ENCODE peak calls at places on chromosome 17, in five cellular contexts. P, N, Q, B and D are unnamed samples. For H3K4me1, the result is how much of the 10 kb centered on the place peaks cover.

GRCh38 chr17:75707096-75707720 is 14.1 kb upstream of the ITGB4 start:
- DNase-seq in P (no peak), N (no peak), Q (no peak), B (peak), D (no peak)

GRCh38 chr17:58311429-58311894 is 17.1 kb downstream of the TSPOAP1 start:
- DNase-seq in P (no peak), N (no peak), Q (no peak), B (no peak), D (no peak)

GRCh38 chr17:73335591-73336503 is 24.0 kb upstream of the CDC42EP4 start:
- DNase-seq in P (no peak), N (no peak), Q (peak), B (no peak), D (no peak)

GRCh38 chr17:15451681-15452080 is 15.7 kb downstream of the CDRT4 start:
- DNase-seq in P (no peak), N (no peak), Q (no peak), B (no peak), D (no peak)

GRCh38 chr17:39605492-39606433 is 2.0 kb downstream of the NEUROD2 start:
- DNase-seq in P (no peak), N (no peak), Q (no peak), B (no peak), D (no peak)

GRCh38 chr17:14201595-14201994 is 35.1 kb downstream of the CDRT15 start:
- DNase-seq in P (no peak), N (no peak), Q (peak), B (no peak), D (no peak)

GRCh38 chr17:76088041-76088867 is 9.3 kb downstream of the ZACN start:
- DNase-seq in P (no peak), N (no peak), Q (no peak), B (no peak), D (peak)

GRCh38 chr17:4504188-4504587 is 5.5 kb downstream of the SPNS2 start:
- DNase-seq in P (no peak), N (no peak), Q (no peak), B (no peak), D (no peak)

GRCh38 chr17:40442392-40443195 is 656 bp upstream of the IGFBP4 start:
- DNase-seq in P (peak), N (no peak), Q (peak), B (peak), D (no peak)

GRCh38 chr17:30954046-30954805 is 16.6 kb upstream of the RNF135 start:
- DNase-seq in P (peak), N (no peak), Q (no peak), B (peak), D (peak)

GRCh38 chr17:1947743-1948516 is 77.2 kb downstream of the RTN4RL1 start:
- DNase-seq in P (no peak), N (no peak), Q (no peak), B (no peak), D (no peak)

GRCh38 chr17:45345554-45346254 is 28.9 kb upstream of the MAP3K14 start:
- DNase-seq in P (peak), N (no peak), Q (peak), B (peak), D (peak)

GRCh38 chr17:44911133-44912001 is 3.9 kb downstream of the GFAP start:
- DNase-seq in P (peak), N (peak), Q (peak), B (peak), D (peak)

GRCh38 chr17:72826602-72827001 is 265.9 kb downstream of the SLC39A11 start:
- DNase-seq in P (peak), N (no peak), Q (no peak), B (no peak), D (no peak)

GRCh38 chr17:71446635-71447034 is 674.2 kb upstream of the SOX9 start:
- DNase-seq in P (peak), N (no peak), Q (no peak), B (no peak), D (no peak)

GRCh38 chr17:50234581-50234980 is 33.1 kb upstream of the COL1A1 start:
- DNase-seq in P (no peak), N (no peak), Q (no peak), B (no peak), D (no peak)

GRCh38 chr17:50033316-50033715 is 22.6 kb upstream of the ITGA3 start:
- DNase-seq in P (peak), N (no peak), Q (no peak), B (no peak), D (no peak)

GRCh38 chr17:61947367-61948078 is 19.7 kb upstream of the INTS2 start:
- DNase-seq in P (no peak), N (no peak), Q (no peak), B (no peak), D (no peak)

GRCh38 chr17:39062846-39063680 is 88.4 kb downstream of the PLXDC1 start:
- DNase-seq in P (peak), N (no peak), Q (no peak), B (no peak), D (no peak)

GRCh38 chr17:58239987-58240386 is 1.6 kb downstream of the LPO start:
- DNase-seq in P (no peak), N (no peak), Q (no peak), B (no peak), D (no peak)

GRCh38 chr17:56158344-56158743 is 5.1 kb downstream of the ANKFN1 start:
- DNase-seq in P (no peak), N (no peak), Q (no peak), B (no peak), D (no peak)

GRCh38 chr17:29136998-29137730 is 43.0 kb downstream of the MYO18A start:
- DNase-seq in P (peak), N (no peak), Q (no peak), B (no peak), D (no peak)

GRCh38 chr17:10120113-10120485 is 78.3 kb downstream of the GAS7 start:
- DNase-seq in P (no peak), N (no peak), Q (no peak), B (no peak), D (no peak)

GRCh38 chr17:43713494-43714162 is 45.0 kb downstream of the SOST start:
- DNase-seq in P (no peak), N (peak), Q (no peak), B (peak), D (peak)

GRCh38 chr17:38906429-38907172 is 18.8 kb upstream of the LASP1NB start:
- DNase-seq in P (no peak), N (no peak), Q (no peak), B (no peak), D (no peak)

GRCh38 chr17:5785343-5785742 is 201.0 kb upstream of the NLRP1 start:
- DNase-seq in P (peak), N (no peak), Q (no peak), B (no peak), D (no peak)

GRCh38 chr17:61450641-61451537 is 1.3 kb upstream of the TBX4 start:
- DNase-seq in P (no peak), N (no peak), Q (no peak), B (no peak), D (no peak)

GRCh38 chr17:10278218-10278617 is 79.8 kb upstream of the GAS7 start:
- DNase-seq in P (no peak), N (no peak), Q (no peak), B (no peak), D (no peak)

GRCh38 chr17:20121359-20122235 is 112.4 kb downstream of the SPECC1 start:
- DNase-seq in P (peak), N (peak), Q (peak), B (peak), D (peak)

GRCh38 chr17:79811888-79812205 is 15.0 kb upstream of the CBX8 start:
- DNase-seq in P (no peak), N (no peak), Q (no peak), B (no peak), D (no peak)

GRCh38 chr17:82291582-82292250 is 18.2 kb upstream of the CSNK1D start:
- DNase-seq in P (no peak), N (no peak), Q (no peak), B (no peak), D (no peak)

GRCh38 chr17:82295472-82295814 is 21.9 kb upstream of the CSNK1D start:
- DNase-seq in P (no peak), N (no peak), Q (no peak), B (no peak), D (no peak)

GRCh38 chr17:82296511-82297279 is 20.7 kb downstream of the CD7 start:
- DNase-seq in P (no peak), N (no peak), Q (no peak), B (no peak), D (no peak)

GRCh38 chr17:82292251-82293154 is 19.0 kb upstream of the CSNK1D start:
- DNase-seq in P (peak), N (peak), Q (peak), B (peak), D (peak)

GRCh38 chr17:82294086-82294773 is 20.7 kb upstream of the CSNK1D start:
- DNase-seq in P (peak), N (no peak), Q (no peak), B (no peak), D (no peak)
- H3K4me3 ChIP-seq in P (no peak), N (no peak), Q (no peak), B (no peak), D (no peak)

GRCh38 chr17:41914358-41914766 is 4.4 kb downstream of the ACLY start:
- DNase-seq in P (peak), N (no peak), Q (peak), B (no peak), D (peak)

GRCh38 chr17:41915020-41915419 is 3.7 kb downstream of the ACLY start:
- DNase-seq in P (no peak), N (no peak), Q (no peak), B (no peak), D (no peak)

GRCh38 chr17:41910701-41911391 is 7.9 kb downstream of the ACLY start:
- DNase-seq in P (peak), N (no peak), Q (no peak), B (no peak), D (no peak)

GRCh38 chr17:41913798-41914197 is 5.0 kb downstream of the ACLY start:
- DNase-seq in P (no peak), N (no peak), Q (no peak), B (no peak), D (no peak)

DNA sequence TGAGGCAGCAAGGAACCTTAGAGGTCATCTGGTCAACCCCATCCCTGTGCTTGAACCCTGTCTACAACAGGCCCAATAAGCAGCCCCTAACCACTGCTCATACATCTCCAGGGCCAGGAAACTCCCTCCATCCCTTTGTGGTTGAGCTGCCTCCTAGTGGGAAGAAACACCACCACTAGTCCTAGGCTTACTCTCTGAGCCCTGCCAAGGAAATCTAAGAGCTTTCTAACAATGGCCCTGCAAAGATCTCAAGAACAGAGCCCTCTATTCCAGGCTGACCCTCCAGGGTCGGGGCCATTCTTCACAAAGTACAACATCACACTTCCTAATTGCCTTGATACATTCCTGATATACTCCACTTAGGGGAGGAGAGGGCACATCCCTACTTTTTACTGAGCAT is 5.8 kb downstream of the ACLY start:
- DNase-seq in P (no peak), N (no peak), Q (no peak), B (no peak), D (no peak)
- TF ChIP-seq CTCF in P (peak), N (no peak), Q (no peak), B (no peak), D (no peak)

GRCh38 chr17:18190629-18191028 is 7.0 kb downstream of the ALKBH5 start:
- DNase-seq in P (no peak), N (no peak), Q (no peak), B (no peak), D (no peak)

GRCh38 chr17:18194804-18195203 is 11.2 kb downstream of the ALKBH5 start:
- DNase-seq in P (no peak), N (no peak), Q (no peak), B (no peak), D (no peak)

GRCh38 chr17:18194394-18194793 is 10.8 kb downstream of the ALKBH5 start:
- DNase-seq in P (no peak), N (no peak), Q (no peak), B (no peak), D (no peak)

GRCh38 chr17:18191071-18191667 is 7.5 kb downstream of the ALKBH5 start:
- DNase-seq in P (no peak), N (peak), Q (no peak), B (peak), D (no peak)

GRCh38 chr17:18191967-18192366 is 8.3 kb downstream of the ALKBH5 start:
- DNase-seq in P (no peak), N (no peak), Q (no peak), B (no peak), D (no peak)
- H3K4me1 ChIP-seq in P (under half), N (half or more), Q (half or more), B (half or more), D (under half)

DNA sequence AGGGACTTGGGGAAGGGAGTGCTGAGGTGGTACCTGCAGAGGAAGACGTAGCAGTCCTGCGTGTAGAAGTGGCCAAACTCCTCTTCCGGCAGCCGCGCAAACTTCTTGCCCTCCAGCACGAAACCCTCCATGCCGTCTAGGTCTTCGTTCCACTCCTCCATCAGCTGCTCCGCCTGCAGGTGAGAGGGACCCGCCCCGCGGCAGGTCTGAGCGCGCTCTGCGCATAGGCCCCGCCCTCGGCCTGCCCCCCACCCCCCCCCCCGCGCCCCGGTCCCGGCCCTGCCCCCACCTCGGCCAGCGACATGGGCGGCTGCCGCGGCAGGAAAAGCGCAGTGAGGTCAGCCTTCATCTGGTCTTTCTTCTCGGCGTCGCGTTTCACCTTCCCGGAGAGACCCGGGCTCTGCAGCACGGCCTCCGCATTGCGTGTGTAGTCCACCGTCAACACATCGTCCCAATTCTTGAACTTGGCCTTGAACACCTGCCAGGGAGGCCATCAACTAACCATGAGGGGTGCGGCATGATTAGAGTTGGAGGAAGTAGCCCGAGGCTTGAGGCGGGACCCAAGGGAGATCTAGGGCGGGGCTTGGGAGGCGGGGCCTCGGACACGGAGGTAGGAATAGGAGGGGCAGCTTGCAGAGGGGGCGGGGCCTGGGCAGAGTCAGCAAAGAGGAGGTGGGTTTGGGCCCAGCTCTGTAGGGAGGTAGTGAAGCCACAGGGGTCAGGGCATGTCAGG is 11.5 kb downstream of the FLII start:
- DNase-seq in P (peak), N (peak), Q (peak), B (peak), D (peak)
- H3K4me3 ChIP-seq in P (no peak), N (no peak), Q (no peak), B (no peak), D (no peak)

GRCh38 chr17:7651097-7651958 is 602 bp downstream of the ATP1B2 start:
- DNase-seq in P (no peak), N (no peak), Q (no peak), B (no peak), D (no peak)
- TF ChIP-seq CTCF in P (no peak), N (no peak), Q (no peak), B (no peak), D (no peak)

GRCh38 chr17:32596206-32596605 is 109.4 kb downstream of the CDK5R1 start:
- DNase-seq in P (no peak), N (no peak), Q (no peak), B (no peak), D (no peak)

GRCh38 chr17:32591428-32591827 is 104.6 kb downstream of the CDK5R1 start:
- DNase-seq in P (no peak), N (no peak), Q (no peak), B (no peak), D (no peak)

GRCh38 chr17:32596666-32597065 is 109.9 kb downstream of the CDK5R1 start:
- DNase-seq in P (peak), N (no peak), Q (no peak), B (no peak), D (no peak)

GRCh38 chr17:32590974-32591373 is 104.2 kb downstream of the CDK5R1 start:
- DNase-seq in P (no peak), N (no peak), Q (no peak), B (no peak), D (no peak)

DNA sequence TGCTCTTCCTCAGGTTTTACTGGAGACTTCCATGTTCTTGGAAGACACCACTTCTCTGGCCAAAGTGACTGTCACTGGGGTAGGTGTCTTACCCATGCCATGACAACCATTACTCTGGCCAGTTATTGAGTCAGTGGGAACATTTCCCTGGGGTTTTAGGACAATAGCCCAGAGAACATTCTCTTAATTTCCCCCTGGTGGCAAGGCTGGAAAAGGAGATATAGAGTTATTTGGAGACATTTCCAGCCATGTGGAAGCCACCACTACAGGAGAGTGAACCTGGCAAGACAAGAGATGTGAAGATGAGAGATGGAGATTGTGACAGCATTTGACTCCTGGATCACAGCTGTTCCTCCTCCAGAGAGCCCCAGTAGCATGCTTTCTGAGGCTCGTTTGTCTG is 106.2 kb downstream of the CDK5R1 start:
- DNase-seq in P (no peak), N (no peak), Q (no peak), B (no peak), D (no peak)
- H3K4me1 ChIP-seq in P (under half), N (under half), Q (under half), B (under half), D (under half)

DNA sequence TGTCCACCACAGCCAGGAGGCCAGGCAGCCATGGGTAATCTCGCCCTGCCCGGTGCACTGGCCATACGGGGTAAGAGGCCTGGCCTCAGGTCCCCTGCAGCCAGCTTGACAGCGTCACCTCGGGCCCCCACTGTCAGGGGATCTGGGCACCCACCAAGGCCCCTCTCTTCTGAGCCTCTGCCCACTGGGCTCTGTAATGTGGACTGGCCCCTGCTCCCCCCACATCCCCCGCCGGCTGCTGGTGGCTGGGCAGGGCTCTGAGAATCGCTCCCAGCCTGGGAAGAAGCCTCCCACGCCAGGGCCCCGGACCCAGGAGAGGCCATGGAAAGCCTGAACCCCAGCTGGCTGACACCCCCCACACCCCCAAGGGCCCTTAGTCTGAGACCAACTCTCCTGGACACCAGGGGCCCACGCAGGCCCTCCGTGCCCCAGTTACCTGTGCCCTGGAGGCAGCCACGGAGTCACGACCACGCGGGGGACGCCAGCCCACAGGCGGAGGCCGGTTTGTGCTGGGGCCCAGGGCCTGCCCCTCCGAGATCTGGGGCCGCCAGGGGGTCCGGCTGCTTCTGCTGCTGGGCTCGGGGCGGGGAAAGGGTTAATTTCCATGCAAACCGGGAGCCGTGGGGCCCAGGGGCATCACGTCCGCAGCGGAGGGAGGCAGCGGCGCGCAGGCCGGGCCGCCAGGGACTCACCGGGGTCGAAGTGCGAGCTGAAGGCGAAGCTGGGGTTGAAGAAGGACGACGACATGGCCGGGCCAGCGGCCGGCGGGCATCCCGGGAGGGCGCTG is at the start of gene PVALEF:
- DNase-seq in P (no peak), N (peak), Q (no peak), B (peak), D (peak)
- H3K4me3 ChIP-seq in P (no peak), N (peak), Q (peak), B (peak), D (peak)

GRCh38 chr17:65423346-65424140 is 137.9 kb downstream of the AXIN2 start:
- DNase-seq in P (no peak), N (no peak), Q (no peak), B (no peak), D (no peak)
- TF ChIP-seq CTCF in P (no peak), N (no peak), Q (no peak), B (no peak), D (no peak)

DNA sequence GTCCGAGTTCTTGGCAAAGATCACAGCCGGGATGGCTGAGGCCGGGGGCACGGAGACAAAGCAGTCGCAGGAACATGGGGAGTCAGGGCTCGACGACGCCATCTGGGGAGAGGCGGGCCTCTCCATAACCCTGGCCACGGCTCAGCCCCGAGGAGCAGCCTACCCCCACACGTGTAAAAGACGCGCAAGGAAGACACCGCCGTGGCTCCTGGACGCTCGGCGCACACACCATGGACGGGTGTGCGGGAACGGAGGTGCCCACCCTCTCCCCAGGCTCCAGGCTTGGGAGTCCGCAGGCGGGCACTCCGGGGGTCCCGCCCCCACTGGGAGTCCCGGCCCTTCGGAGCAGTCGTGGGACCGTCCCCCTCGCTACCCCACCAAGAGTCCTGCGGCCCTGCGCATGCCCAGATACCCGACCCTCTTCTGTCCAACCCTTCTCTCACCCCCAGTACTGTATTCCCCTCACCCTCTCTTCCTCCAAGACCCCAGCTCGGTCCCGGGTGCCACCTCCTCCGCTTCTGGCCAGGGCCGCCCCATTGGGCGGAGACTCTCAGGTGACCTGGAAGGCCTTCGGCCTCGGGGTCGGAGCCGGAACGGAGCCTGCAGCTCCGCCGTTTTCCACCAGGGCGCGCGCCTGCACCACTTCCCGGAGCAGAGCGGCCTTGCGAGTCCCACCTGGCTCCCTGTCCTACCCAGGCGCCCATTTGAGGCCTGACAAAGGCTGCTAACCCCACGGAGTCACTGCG is at the start of gene SCRN2:
- DNase-seq in P (peak), N (peak), Q (peak), B (peak), D (peak)
- H3K4me1 ChIP-seq in P (under half), N (under half), Q (under half), B (under half), D (under half)